ENCODE peak calls at places on chromosomes 4 and X, in six cellular contexts. L is ELR; G is central memory CD4-positive, alpha-beta T cell; Y is NK-92 treated with Interleukin-12 subunit alpha and Interleukin-12 subunit beta, amount 100 ng/mL, for 24 hours; R is AG10803; T is epithelial cell of prostate. H is an unnamed sample.

GRCh38 chrX:112056886-112057285 is 25.7 kb downstream of the TRPC5 start:
- DNase-seq in G (no peak), R (no peak), L (no peak), Y (no peak), T (no peak), H (no peak)

GRCh38 chrX:2401590-2402360 is 99.0 kb downstream of the DHRSX start:
- DNase-seq in T (peak; percentile 52), L (no peak), G (no peak), R (peak; percentile 59), Y (no peak), H (no peak)

GRCh38 chr4:26356067-26356466 is 35.3 kb downstream of the RBPJ start:
- DNase-seq in T (no peak), R (peak; percentile 34), G (no peak), Y (peak; percentile 2), L (peak; percentile 31), H (no peak)

GRCh38 chr4:187124311-187124710 is 400.7 kb upstream of the FAT1 start:
- DNase-seq in L (no peak), R (no peak), T (no peak), Y (no peak), G (no peak), H (no peak)

GRCh38 chrX:44314259-44314734 is 29.2 kb downstream of the EFHC2 start:
- DNase-seq in G (no peak), Y (no peak), L (peak; percentile 30), T (no peak), R (peak; percentile 25), H (no peak)

GRCh38 chr4:126604273-126604867 is 1028.4 kb upstream of the INTU start:
- DNase-seq in R (peak; percentile 62), Y (no peak), G (no peak), T (no peak), L (peak; percentile 61), H (peak; percentile 18)

GRCh38 chr4:40980318-40980883 is 230.6 kb downstream of the NSUN7 start:
- DNase-seq in G (no peak), T (no peak), L (peak; percentile 54), Y (no peak), R (peak; percentile 29), H (no peak)

GRCh38 chrX:37685452-37686347 is at the start of gene XK:
- DNase-seq in R (no peak), G (peak; percentile 5), L (peak; percentile 27), Y (peak; percentile 46), T (no peak), H (no peak)

GRCh38 chr4:181006509-181007290 is 1236.5 kb upstream of the TENM3 start:
- DNase-seq in T (no peak), R (no peak), G (no peak), Y (no peak), L (peak; percentile 4), H (no peak)

GRCh38 chr4:135917016-135917415 is 1615.3 kb downstream of the PCDH18 start:
- DNase-seq in R (no peak), Y (no peak), G (no peak), T (no peak), L (peak; percentile 66), H (no peak)